ENCODE peak calls at places on chromosome 9, in six cellular contexts. Q is stimulated activated CD4-positive, alpha-beta T cell treated with anti-CD3 and anti-CD28 coated beads, Interleukin-2, amount 100 ng/mL, for 48 hours; Z is Daoy; U is dorsolateral prefrontal cortex; S is type B pancreatic cell; O is NCI-H345. Y is an unnamed sample.

GRCh38 chr9:94922691-94923107 is 196.2 kb downstream of the AOPEP start:
- DNase-seq in U (no peak), Z (peak; percentile 47), O (no peak), Q (no peak), S (no peak), Y (peak; percentile 30)

GRCh38 chr9:114364528-114365041 is 23.2 kb downstream of the AKNA start:
- DNase-seq in Q (no peak), O (no peak), U (no peak), Z (peak; percentile 62), S (no peak), Y (no peak)

GRCh38 chr9:113578877-113579269 is 115.3 kb downstream of the RGS3 start:
- DNase-seq in S (no peak), Q (peak; percentile 71), U (no peak), Z (peak; percentile 100), O (no peak), Y (no peak)

GRCh38 chr9:34124103-34124502 is 2.4 kb downstream of the DCAF12 start:
- DNase-seq in S (no peak), Z (no peak), Q (no peak), U (no peak), O (no peak), Y (no peak)

GRCh38 chr9:122403381-122404002 is 32.7 kb downstream of the PTGS1 start:
- DNase-seq in Z (no peak), Q (no peak), S (no peak), U (no peak), O (no peak), Y (no peak)

GRCh38 chr9:85258823-85259370 is 482.9 kb downstream of the AGTPBP1 start:
- DNase-seq in O (peak; percentile 69), S (no peak), Z (peak; percentile 87), U (peak; percentile 83), Q (no peak), Y (peak; percentile 77)

GRCh38 chr9:136750526-136750925 is 2.2 kb upstream of the LCN6 start:
- DNase-seq in O (no peak), Q (no peak), S (no peak), U (no peak), Z (no peak), Y (no peak)

GRCh38 chr9:22055090-22055489 is 46.0 kb upstream of the CDKN2B start:
- DNase-seq in O (no peak), U (no peak), S (no peak), Q (no peak), Z (no peak), Y (no peak)

GRCh38 chr9:108850293-108850897 is 5.4 kb downstream of the ACTL7B start:
- DNase-seq in U (no peak), O (peak; percentile 7), Z (no peak), S (no peak), Q (no peak), Y (peak; percentile 15)

GRCh38 chr9:86308687-86309086 is 26.3 kb upstream of the ISCA1 start:
- DNase-seq in O (no peak), Z (no peak), U (no peak), S (no peak), Q (no peak), Y (no peak)

GRCh38 chr9:136090060-136090735 is 4.9 kb downstream of the NACC2 start:
- DNase-seq in Q (no peak), Z (no peak), O (no peak), U (no peak), S (no peak), Y (no peak)

GRCh38 chr9:36148652-36149051 is 12.1 kb downstream of the GLIPR2 start:
- DNase-seq in S (no peak), O (peak; percentile 5), U (peak; percentile 95), Q (peak; percentile 58), Z (peak; percentile 99), Y (peak; percentile 94)

GRCh38 chr9:26346942-26347477 is 545.6 kb downstream of the CAAP1 start:
- DNase-seq in S (no peak), Z (no peak), O (no peak), Q (no peak), U (no peak), Y (no peak)

GRCh38 chr9:2317591-2317990 is 302.4 kb downstream of the SMARCA2 start:
- DNase-seq in Z (no peak), O (no peak), U (no peak), S (no peak), Q (no peak), Y (no peak)

GRCh38 chr9:107039546-107039945 is 176.6 kb downstream of the ZNF462 start:
- DNase-seq in S (no peak), Z (peak; percentile 92), U (no peak), O (no peak), Q (no peak), Y (no peak)

GRCh38 chr9:136342191-136343120 is 15.1 kb downstream of the GPSM1 start:
- DNase-seq in S (peak; percentile 91), U (peak; percentile 74), Q (peak; percentile 62), O (no peak), Z (peak; percentile 69), Y (no peak)

GRCh38 chr9:98287383-98287782 is 31.9 kb upstream of the TBC1D2 start:
- DNase-seq in Q (no peak), S (no peak), U (no peak), O (no peak), Z (peak; percentile 43), Y (no peak)

GRCh38 chr9:33908749-33909148 is 91.8 kb downstream of the UBE2R2 start:
- DNase-seq in S (no peak), Q (no peak), U (no peak), O (no peak), Z (no peak), Y (no peak)

GRCh38 chr9:61671276-61671973 is 481.6 kb downstream of the SPATA31A7 start:
- DNase-seq in S (peak; percentile 66), O (no peak), Z (peak; percentile 92), U (peak; percentile 29), Q (no peak), Y (no peak)

GRCh38 chr9:77903666-77904248 is 127.9 kb downstream of the GNAQ start:
- DNase-seq in O (no peak), U (no peak), Z (no peak), S (no peak), Q (no peak), Y (no peak)

Y was measured in cerebellum.